ENCODE peak calls at places on chromosomes 5 and 9, in four cellular contexts. V is transverse colon, N is AG10803, E is WTC11. F is an unnamed sample.

GRCh38 chr5:107533946-107534876 is 136.5 kb downstream of the EFNA5 start:
- DNase-seq in V (no peak), N (no peak), E (no peak), F (no peak)

GRCh38 chr5:132260714-132261615 is 3.5 kb downstream of the PDLIM4 start:
- DNase-seq in V (peak; percentile 46), N (peak; percentile 73), E (no peak), F (peak; percentile 81)

GRCh38 chr5:14587143-14587542 is 5.6 kb downstream of the OTULINL start:
- DNase-seq in V (no peak), N (no peak), E (no peak), F (no peak)

GRCh38 chr5:17172801-17173200 is 44.6 kb upstream of the BASP1 start:
- DNase-seq in V (no peak), N (no peak), E (no peak), F (no peak)

GRCh38 chr9:77743381-77743780 is 95.3 kb upstream of the GNA14 start:
- DNase-seq in V (no peak), N (peak; percentile 78), E (no peak), F (no peak)

GRCh38 chr5:147084702-147085101 is 150.1 kb upstream of the STK32A start:
- DNase-seq in V (no peak), N (no peak), E (no peak), F (peak; percentile 8)

GRCh38 chr9:93675336-93676150 is 99.2 kb downstream of the PHF2 start:
- DNase-seq in V (peak; percentile 5), N (no peak), E (peak; percentile 5), F (no peak)

GRCh38 chr5:94900006-94900505 is 281.6 kb downstream of the SLF1 start:
- DNase-seq in V (no peak), N (no peak), E (no peak), F (no peak)

GRCh38 chr5:146441896-146442295 is 5.2 kb upstream of the TCERG1 start:
- DNase-seq in V (no peak), N (no peak), E (no peak), F (no peak)

GRCh38 chr9:30575218-30575617 is 1809.2 kb upstream of the ACO1 start:
- DNase-seq in V (no peak), N (no peak), E (no peak), F (no peak)

GRCh38 chr5:146366904-146367303 is 28.3 kb downstream of the POU4F3 start:
- DNase-seq in V (no peak), N (no peak), E (no peak), F (no peak)

GRCh38 chr9:110148384-110148783 is 59.6 kb downstream of the C9orf152 start:
- DNase-seq in V (peak; percentile 47), N (peak; percentile 29), E (no peak), F (no peak)

GRCh38 chr5:10123254-10123989 is 126.3 kb downstream of the ATPSCKMT start:
- DNase-seq in V (no peak), N (no peak), E (no peak), F (no peak)

GRCh38 chr5:17996002-17996401 is 361.7 kb downstream of the TAF11L14 start:
- DNase-seq in V (no peak), N (no peak), E (no peak), F (no peak)

GRCh38 chr5:132813599-132814440 is 718 bp downstream of the SOWAHA start:
- DNase-seq in V (peak; percentile 48), N (no peak), E (peak; percentile 64), F (peak; percentile 52)

DNA sequence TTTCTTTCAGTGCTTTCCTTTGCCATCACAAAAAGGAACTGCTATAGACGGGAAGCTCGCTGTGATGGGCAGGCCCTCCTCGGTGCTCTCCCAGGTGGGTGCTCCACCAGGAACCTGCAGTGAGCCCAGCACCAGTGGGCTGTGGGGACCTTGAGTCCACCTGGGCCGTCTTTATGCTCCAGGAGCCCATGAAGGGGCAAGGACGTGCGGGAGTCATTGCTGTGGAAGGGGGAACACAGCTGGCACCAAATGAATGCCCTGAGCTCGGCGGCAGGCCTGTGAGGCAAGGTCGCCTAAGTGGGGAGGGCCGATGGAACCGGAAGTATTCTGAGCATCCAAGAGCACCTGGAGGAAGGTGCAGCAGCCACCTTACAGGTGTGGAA is 36.8 kb upstream of the SLC6A3 start:
- DNase-seq in V (no peak), N (no peak), E (no peak), F (no peak)
- TF ChIP-seq CTCF in V (no peak), N (no peak), E (no peak), F (no peak)

GRCh38 chr9:119095072-119095471 is 274.2 kb downstream of the BRINP1 start:
- DNase-seq in V (no peak), N (no peak), E (no peak), F (no peak)

GRCh38 chr9:119092125-119092524 is 277.1 kb downstream of the BRINP1 start:
- DNase-seq in V (no peak), N (no peak), E (no peak), F (no peak)

GRCh38 chr9:119091074-119091473 is 278.2 kb downstream of the BRINP1 start:
- DNase-seq in V (no peak), N (no peak), E (no peak), F (no peak)

DNA sequence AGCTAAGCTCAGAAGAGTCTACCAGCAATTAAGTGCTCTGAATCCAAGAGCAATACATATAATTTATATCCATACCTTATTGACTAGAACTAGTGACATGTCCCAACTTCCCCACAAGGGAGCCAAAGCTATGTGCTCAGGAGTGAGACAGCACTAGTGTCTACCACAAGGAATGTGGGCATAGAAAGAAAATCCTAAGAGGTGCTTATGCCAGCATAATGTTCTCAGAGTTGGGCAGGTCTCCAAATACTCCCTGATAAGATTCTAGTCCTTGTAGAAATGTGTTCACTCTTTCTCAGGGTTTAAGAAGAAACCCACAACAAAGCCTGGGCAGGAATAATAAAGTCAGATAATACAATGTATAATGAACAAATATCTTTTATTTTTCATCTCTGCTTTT is 275.1 kb downstream of the BRINP1 start:
- DNase-seq in V (no peak), N (no peak), E (no peak), F (no peak)
- TF ChIP-seq CTCF in V (no peak), N (no peak), E (no peak), F (no peak)

GRCh38 chr9:26747611-26748010 is 145.0 kb downstream of the CAAP1 start:
- DNase-seq in V (no peak), N (no peak), E (no peak), F (no peak)

GRCh38 chr9:26745111-26745510 is 147.5 kb downstream of the CAAP1 start:
- DNase-seq in V (no peak), N (no peak), E (no peak), F (no peak)

GRCh38 chr9:26750126-26750525 is 142.5 kb downstream of the CAAP1 start:
- DNase-seq in V (no peak), N (no peak), E (no peak), F (no peak)

GRCh38 chr9:26746357-26747072 is 146.1 kb downstream of the CAAP1 start:
- DNase-seq in V (no peak), N (no peak), E (no peak), F (peak; percentile 32)

GRCh38 chr9:26748449-26749058 is 144.0 kb downstream of the CAAP1 start:
- DNase-seq in V (no peak), N (no peak), E (no peak), F (no peak)
- TF ChIP-seq CTCF in V (no peak), N (no peak), E (no peak), F (no peak)

GRCh38 chr5:155594270-155594669 is 580.7 kb downstream of the KIF4B start:
- DNase-seq in V (no peak), N (no peak), E (no peak), F (no peak)
- TF ChIP-seq CTCF in V (no peak), N (no peak), E (peak; percentile 24), F (no peak)

DNA sequence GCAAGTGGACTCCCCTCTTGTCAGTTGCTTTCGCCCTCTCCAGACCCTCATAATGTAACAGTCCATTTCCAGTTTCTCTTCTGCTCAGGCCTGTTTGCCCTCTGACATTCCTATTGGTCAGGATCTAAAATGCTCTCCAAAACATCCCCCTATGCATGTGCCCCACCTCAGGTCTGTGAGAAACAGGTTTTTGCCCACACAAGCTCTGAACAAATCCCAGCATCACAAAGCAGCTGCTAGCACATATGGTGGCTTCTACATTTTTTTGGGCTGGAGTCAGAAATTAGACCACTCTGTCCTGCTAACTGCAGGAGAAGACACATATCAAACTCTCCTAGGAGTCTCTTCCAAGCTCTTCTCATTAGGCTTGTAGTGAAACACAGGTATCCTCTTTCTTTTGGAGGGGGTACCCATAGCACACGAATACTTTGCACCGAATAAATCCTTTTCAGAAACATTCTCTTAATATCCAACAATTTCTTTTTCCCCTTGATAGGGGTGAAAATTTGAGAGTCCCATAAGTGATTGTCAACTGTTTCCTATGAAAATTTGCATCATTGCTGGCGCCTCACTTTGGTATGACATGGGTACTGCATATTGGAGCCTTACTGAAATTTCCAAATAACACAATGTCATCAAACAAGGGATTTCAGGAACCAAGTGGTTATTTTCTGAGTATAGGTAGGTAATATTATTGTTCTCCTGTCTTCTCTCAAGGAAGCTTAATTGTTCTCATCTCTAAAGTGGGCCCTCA is 19.3 kb upstream of the HSPA9 start:
- DNase-seq in V (no peak), N (no peak), E (no peak), F (no peak)
- TF ChIP-seq CTCF in V (no peak), N (peak; percentile 39), E (no peak), F (peak; percentile 40)

GRCh38 chr9:79129865-79130480 is 441.8 kb upstream of the TLE4 start:
- DNase-seq in V (peak; percentile 29), N (peak; percentile 61), E (peak; percentile 55), F (peak; percentile 28)
- TF ChIP-seq CTCF in V (peak; percentile 51), N (peak; percentile 97), E (peak; percentile 57), F (peak; percentile 38)

GRCh38 chr9:132443951-132444615 is 34.1 kb downstream of the CFAP77 start:
- DNase-seq in V (no peak), N (no peak), E (no peak), F (no peak)

GRCh38 chr9:132446887-132447286 is 36.9 kb downstream of the CFAP77 start:
- DNase-seq in V (no peak), N (no peak), E (no peak), F (no peak)

GRCh38 chr9:132451276-132451675 is 41.3 kb downstream of the CFAP77 start:
- DNase-seq in V (no peak), N (no peak), E (no peak), F (no peak)

DNA sequence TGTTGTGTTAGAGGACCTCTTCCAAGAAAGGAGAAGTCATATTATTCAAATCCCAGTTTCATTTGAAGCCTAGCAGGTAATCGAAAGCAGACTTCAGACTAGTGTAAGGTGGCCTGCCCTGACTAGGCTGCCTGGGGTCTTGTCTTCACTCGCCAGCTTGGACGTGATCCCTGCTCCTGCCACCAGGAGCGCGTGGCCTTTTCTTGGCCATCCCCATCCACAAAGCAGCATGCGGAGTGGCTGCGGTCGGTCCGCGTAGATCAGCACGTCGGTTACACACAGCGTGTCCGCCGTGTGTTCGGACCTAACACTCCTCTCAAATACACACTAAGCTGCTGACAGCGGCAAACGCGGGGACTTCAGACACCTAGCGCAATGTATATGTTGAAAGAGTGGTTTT is 37.3 kb downstream of the CFAP77 start:
- DNase-seq in V (no peak), N (no peak), E (peak; percentile 73), F (no peak)
- TF ChIP-seq CTCF in V (no peak), N (no peak), E (peak; percentile 42), F (no peak)